ENCODE peak calls at places on chromosomes 12 and 14, in four cellular contexts. D, U, J and G are unnamed samples.

GRCh38 chr14:21066882-21067502 is 3.1 kb upstream of the ARHGEF40 start:
- DNase-seq in J (no peak), U (no peak), D (no peak), G (no peak)

GRCh38 chr14:35123388-35123703 is 994 bp downstream of the PRORP start:
- DNase-seq in U (no peak), J (no peak), D (no peak), G (no peak)

GRCh38 chr12:131057722-131058515 is 104.2 kb downstream of the ADGRD1 start:
- DNase-seq in D (no peak), J (no peak), U (no peak), G (no peak)

GRCh38 chr14:58824106-58824505 is 186.3 kb downstream of the DACT1 start:
- DNase-seq in D (no peak), U (no peak), J (no peak), G (no peak)

GRCh38 chr12:72296389-72296788 is 24.2 kb downstream of the TRHDE start:
- DNase-seq in U (no peak), J (no peak), D (no peak), G (no peak)

GRCh38 chr14:35915775-35916174 is 89.6 kb downstream of the BRMS1L start:
- DNase-seq in J (no peak), U (no peak), D (no peak), G (no peak)

GRCh38 chr12:65663648-65664047 is 160.6 kb upstream of the HMGA2 start:
- DNase-seq in D (no peak), J (no peak), U (no peak), G (no peak)

GRCh38 chr12:46357438-46358324 is 14.9 kb downstream of the SLC38A2 start:
- DNase-seq in D (no peak), J (peak), U (no peak), G (no peak)

GRCh38 chr12:90090929-90091651 is 382.5 kb upstream of the ATP2B1 start:
- DNase-seq in U (no peak), J (peak), D (no peak), G (peak)

GRCh38 chr12:51865757-51866270 is 17.3 kb upstream of the FIGNL2 start:
- DNase-seq in U (no peak), J (no peak), D (no peak), G (no peak)

GRCh38 chr14:58749066-58749669 is 111.4 kb downstream of the DACT1 start:
- DNase-seq in J (peak), D (no peak), U (no peak), G (no peak)

GRCh38 chr14:68820999-68821683 is 28.3 kb upstream of the ZFP36L1 start:
- DNase-seq in D (no peak), U (no peak), J (no peak), G (no peak)

GRCh38 chr12:11651377-11651776 is 1.9 kb downstream of the ETV6 start:
- DNase-seq in J (no peak), U (peak), D (no peak), G (no peak)

GRCh38 chr12:108298761-108299275 is 40.3 kb downstream of the CMKLR1 start:
- DNase-seq in D (no peak), J (no peak), U (no peak), G (no peak)